ENCODE peak calls at places on chromosome X, in six cellular contexts. M is K562, T is HCT116, L is GM12878, W is H1, N is NT2/D1. R is an unnamed sample.

GRCh38 chrX:53251307-53251706 is 26.3 kb upstream of the KDM5C start:
- DNase-seq in N (no peak), L (no peak), W (no peak), T (no peak), M (no peak), R (no peak)

GRCh38 chrX:96394566-96394965 is 290.1 kb upstream of the DIAPH2 start:
- DNase-seq in T (no peak), M (no peak), W (no peak), N (no peak), L (no peak), R (no peak)

GRCh38 chrX:34578237-34578636 is 78.8 kb downstream of the TMEM47 start:
- DNase-seq in M (no peak), T (no peak), W (no peak), L (no peak), N (no peak), R (peak)

GRCh38 chrX:68935362-68935761 is 106.5 kb downstream of the EFNB1 start:
- DNase-seq in L (no peak), W (no peak), N (no peak), T (no peak), M (no peak), R (no peak)

GRCh38 chrX:11143931-11144678 is 33.0 kb downstream of the HCCS start:
- DNase-seq in N (peak), T (peak), L (peak), M (peak), W (no peak), R (peak)

GRCh38 chrX:135484636-135485289 is 35.7 kb upstream of the INTS6L start:
- DNase-seq in T (peak), W (no peak), M (peak), N (no peak), L (no peak), R (peak)

GRCh38 chrX:29707088-29707487 is 508.3 kb upstream of the MAGEB2 start:
- DNase-seq in T (no peak), N (no peak), M (no peak), W (no peak), L (no peak), R (no peak)

GRCh38 chrX:103002576-103002975 is 61.4 kb downstream of the BEX1 start:
- DNase-seq in T (no peak), N (no peak), L (no peak), W (no peak), M (no peak), R (no peak)

GRCh38 chrX:44952329-44953027 is 79.5 kb downstream of the KDM6A start:
- DNase-seq in W (no peak), L (no peak), M (no peak), T (no peak), N (no peak), R (no peak)

GRCh38 chrX:46228389-46228788 is 316.8 kb downstream of the ZNF674 start:
- DNase-seq in N (no peak), W (no peak), T (no peak), L (no peak), M (no peak), R (no peak)

GRCh38 chrX:70168238-70169188 is 8.8 kb upstream of the DGAT2L6 start:
- DNase-seq in L (no peak), M (peak), T (peak), N (peak), W (peak), R (no peak)

GRCh38 chrX:15143050-15143824 is 126.6 kb downstream of the ASB9 start:
- DNase-seq in N (peak), M (peak), W (no peak), L (no peak), T (peak), R (peak)

GRCh38 chrX:36422368-36422767 is 502.8 kb downstream of the CFAP47 start:
- DNase-seq in M (no peak), T (no peak), N (no peak), W (no peak), L (no peak), R (no peak)

GRCh38 chrX:131225078-131225477 is 64.0 kb downstream of the IGSF1 start:
- DNase-seq in L (no peak), T (no peak), M (no peak), N (no peak), W (no peak), R (no peak)

GRCh38 chrX:54422168-54422567 is 18.0 kb upstream of the TSR2 start:
- DNase-seq in M (no peak), T (no peak), L (no peak), W (no peak), N (no peak), R (no peak)

GRCh38 chrX:117701050-117701449 is 415.6 kb downstream of the KLHL13 start:
- DNase-seq in T (no peak), W (no peak), N (no peak), L (no peak), M (no peak), R (no peak)

GRCh38 chrX:104284407-104285000 is 29.8 kb upstream of the ESX1 start:
- DNase-seq in W (no peak), M (no peak), L (no peak), N (no peak), T (no peak), R (no peak)

GRCh38 chrX:69493193-69493592 is 10.9 kb upstream of the NALF2 start:
- DNase-seq in T (peak), W (no peak), L (no peak), M (peak), N (peak), R (peak)

GRCh38 chrX:50697691-50698090 is 116.3 kb downstream of the SHROOM4 start:
- DNase-seq in T (no peak), N (peak), W (no peak), L (no peak), M (no peak), R (no peak)
- TF ChIP-seq YY1 in T (no peak), N (no peak), W (no peak), L (no peak), M (no peak), R (no peak)

DNA sequence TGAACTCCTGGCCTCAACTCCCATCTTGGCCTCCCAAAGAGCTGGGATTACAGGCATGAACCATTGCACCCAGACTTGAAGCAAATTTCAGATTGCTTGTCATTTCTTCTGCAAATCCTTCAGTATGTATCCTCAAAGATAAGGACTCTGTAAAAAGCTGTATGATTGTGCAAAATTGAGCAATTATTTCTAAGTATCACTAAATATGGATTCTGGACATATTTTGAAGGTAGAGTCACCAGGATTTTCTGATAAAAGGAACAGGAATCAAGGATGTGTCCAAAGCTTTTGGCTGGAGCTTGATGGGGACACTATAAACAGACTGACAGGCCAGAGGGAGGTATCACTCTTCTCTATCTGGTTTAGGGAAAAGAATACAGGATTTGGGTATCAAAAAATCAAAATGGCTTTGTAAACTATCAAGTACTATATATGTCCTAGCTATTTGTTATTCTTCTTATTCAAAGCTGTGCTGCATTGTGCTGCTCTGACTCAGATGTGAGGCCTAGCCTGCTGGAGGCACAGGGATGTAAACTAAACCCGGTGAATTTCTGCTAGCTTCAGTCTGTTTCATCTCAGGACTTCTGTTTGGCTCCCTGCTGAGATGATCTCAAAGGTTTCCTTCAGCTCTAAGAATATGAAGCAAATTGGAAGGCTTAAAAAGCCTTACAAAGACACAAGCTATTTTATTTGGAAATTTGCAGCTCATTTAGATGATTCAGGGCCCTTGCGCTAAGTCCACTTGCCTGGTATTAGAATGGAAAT is 8.3 kb downstream of the RPS4X start:
- DNase-seq in L (no peak), T (no peak), W (no peak), N (no peak), M (no peak), R (no peak)
- TF ChIP-seq YY1 in L (no peak), T (no peak), W (no peak), N (no peak), M (no peak), R (no peak)

GRCh38 chrX:129698150-129698549 is 40.6 kb upstream of the XPNPEP2 start:
- DNase-seq in T (no peak), L (no peak), N (no peak), W (no peak), M (no peak), R (no peak)

GRCh38 chrX:129695535-129695934 is 40.8 kb upstream of the APLN start:
- DNase-seq in T (no peak), W (no peak), L (no peak), M (no peak), N (no peak), R (no peak)

GRCh38 chrX:129697204-129697829 is 41.5 kb upstream of the XPNPEP2 start:
- DNase-seq in M (no peak), W (no peak), N (no peak), T (no peak), L (no peak), R (no peak)

GRCh38 chrX:129695937-129696336 is 41.2 kb upstream of the APLN start:
- DNase-seq in T (no peak), M (no peak), L (no peak), N (no peak), W (no peak), R (no peak)

DNA sequence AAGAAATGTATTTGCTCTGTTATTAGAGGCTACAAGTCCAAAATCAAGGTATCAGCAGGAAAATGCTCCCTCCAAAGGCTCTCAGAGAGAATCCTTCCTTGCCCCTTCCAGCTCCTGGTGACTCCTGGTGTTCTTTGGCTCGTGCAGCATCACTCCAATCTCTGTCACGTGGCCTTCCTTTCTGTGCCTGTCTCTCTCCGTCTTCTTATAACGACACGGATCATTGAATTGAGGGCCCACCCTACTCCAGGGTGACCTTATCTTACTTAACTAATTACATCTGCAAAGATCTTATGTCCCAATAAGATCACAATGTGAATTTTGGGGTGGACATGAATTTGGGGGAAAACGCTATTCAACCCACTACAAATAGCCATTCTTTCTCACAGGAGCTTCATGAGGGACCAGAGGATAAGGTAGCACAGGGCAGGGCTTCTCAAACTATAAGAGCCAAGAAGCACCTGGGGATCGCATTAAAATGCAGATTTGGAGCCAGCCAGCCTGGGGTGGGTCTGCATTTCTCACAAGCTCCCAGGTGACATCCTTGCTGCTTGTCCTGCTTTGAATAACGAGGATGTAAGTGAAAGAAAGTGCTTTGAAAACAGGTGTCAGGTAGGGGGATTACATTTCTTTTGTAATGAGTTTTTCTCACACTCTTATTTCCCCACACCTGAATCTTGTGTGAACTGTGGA is 41.9 kb upstream of the APLN start:
- DNase-seq in T (no peak), M (no peak), N (no peak), L (no peak), W (no peak), R (no peak)
- TF ChIP-seq YY1 in T (no peak), M (no peak), N (no peak), L (no peak), W (no peak), R (no peak)

GRCh38 chrX:31153475-31154047 is 81.7 kb upstream of the FTHL17 start:
- DNase-seq in T (no peak), W (no peak), L (no peak), N (no peak), M (no peak), R (peak)
- TF ChIP-seq YY1 in T (no peak), W (no peak), L (no peak), N (no peak), M (no peak), R (no peak)

DNA sequence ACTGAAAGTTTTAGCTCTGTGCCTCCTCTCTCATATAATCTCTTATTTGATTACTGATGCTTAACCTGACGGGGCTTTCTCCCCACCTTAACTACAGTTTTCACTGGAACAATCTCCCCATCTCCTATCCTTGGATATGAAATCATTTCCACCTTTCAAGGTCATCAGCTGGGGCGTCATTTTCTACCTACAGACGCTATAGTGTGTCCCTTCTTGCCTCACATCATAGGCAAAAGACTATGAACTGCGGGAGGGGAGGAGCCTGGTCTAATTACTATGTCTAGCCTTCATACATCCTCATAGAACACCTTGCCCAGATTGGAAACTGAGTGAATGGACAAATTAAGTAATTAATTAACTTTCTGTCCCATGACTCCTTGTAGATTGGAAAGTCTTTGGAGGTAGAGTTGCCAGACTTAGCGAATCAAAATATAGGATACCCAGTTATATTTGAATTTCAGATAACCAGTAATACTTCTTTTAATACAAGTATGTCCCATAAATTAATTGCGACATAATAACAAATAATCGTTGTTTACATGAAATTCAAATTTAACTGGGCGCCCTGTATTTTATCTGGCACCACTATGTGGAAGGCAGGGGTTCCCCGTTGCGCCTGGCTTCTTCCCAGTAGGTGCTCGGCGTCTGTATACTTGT is 762 bp upstream of the ATP6AP2 start:
- DNase-seq in M (no peak), L (no peak), T (no peak), N (no peak), W (no peak), R (peak)
- TF ChIP-seq YY1 in M (no peak), L (no peak), T (no peak), N (no peak), W (no peak), R (no peak)

DNA sequence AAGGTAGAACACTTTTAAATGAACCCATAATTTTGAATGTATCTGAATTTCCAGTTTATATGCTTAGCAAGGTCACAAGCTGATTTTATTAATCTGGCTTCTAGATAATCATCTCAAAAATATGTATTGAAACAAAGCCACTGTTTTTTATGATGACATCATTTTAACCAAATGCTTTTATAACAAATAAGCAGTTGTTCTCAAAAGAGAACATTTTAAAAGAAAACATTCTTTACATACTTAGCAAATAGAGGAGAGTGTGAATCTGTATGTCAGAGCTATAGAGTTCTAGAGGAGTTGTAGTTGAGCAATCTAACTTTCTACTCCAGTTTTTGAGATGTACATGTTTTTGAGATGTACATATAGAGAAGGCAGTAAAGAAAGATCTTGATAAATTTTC is 42.5 kb downstream of the LAMP2 start:
- DNase-seq in W (no peak), N (no peak), T (no peak), L (no peak), M (no peak), R (no peak)
- TF ChIP-seq YY1 in W (no peak), N (no peak), T (no peak), L (no peak), M (no peak), R (no peak)

GRCh38 chrX:9619581-9619980 is 146.1 kb downstream of the GPR143 start:
- DNase-seq in L (no peak), T (no peak), M (no peak), N (no peak), W (no peak), R (no peak)
- TF ChIP-seq YY1 in L (no peak), T (no peak), M (no peak), N (no peak), W (no peak), R (no peak)

DNA sequence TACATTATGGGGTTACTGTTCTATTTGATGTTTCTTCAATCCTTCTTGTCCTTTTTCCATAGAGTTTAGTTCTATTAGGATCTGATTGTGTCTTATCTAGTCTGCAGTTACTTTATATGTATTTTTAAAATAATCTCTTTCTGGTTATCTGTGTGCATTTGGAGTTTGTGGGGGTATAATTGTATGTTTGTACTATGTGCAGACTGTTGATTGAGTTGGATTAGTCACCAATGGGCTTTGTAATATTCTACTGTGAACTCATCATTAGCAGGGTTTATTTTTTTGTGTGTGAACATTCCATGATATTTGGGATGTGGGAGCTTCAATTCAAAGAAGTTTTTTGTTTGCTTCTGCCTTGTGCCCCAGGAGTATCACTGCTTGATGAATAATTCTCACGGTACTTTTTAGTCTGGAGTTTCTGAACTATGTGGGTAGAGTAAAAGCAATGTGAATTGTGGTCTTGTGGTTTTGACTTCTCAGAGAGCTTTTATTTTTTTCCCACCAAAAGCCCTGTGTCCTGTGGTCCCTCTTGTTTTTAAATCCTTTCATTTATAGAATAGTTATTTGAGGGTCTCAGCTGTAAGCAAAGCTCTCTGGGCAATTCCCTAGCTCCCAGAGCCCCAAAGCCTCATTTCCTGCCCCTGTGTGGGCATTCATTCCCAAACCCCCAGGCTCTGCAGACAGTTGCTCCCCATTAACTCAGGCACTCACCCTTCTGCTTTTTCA is 127.8 kb downstream of the PHKA2 start:
- DNase-seq in L (peak), W (no peak), N (no peak), M (no peak), T (no peak), R (no peak)
- TF ChIP-seq YY1 in L (peak), W (no peak), N (no peak), M (no peak), T (no peak), R (no peak)

GRCh38 chrX:22314692-22315091 is 42.0 kb downstream of the CBLL2 start:
- DNase-seq in N (no peak), L (no peak), W (no peak), M (no peak), T (no peak), R (no peak)
- TF ChIP-seq YY1 in N (no peak), L (no peak), W (no peak), M (no peak), T (no peak), R (no peak)

R was measured in SK-N-SH.